ENCODE peak calls at places on chromosome 9, in ten cellular contexts. Q is cardiac fibroblast, K is hepatocyte, T is mesendoderm, Y is HAP-1, G is Karpas-422, I is body of pancreas, Z is fibroblast of mammary gland, R is MM.1S, W is adrenal gland. X is an unnamed sample.

GRCh38 chr9:2469681-2470141 is 151.9 kb upstream of the VLDLR start:
- DNase-seq in Q (peak), K (no peak), T (peak), Y (peak), G (peak), I (peak), Z (peak), R (peak), W (peak), X (peak)

GRCh38 chr9:83355024-83355444 is 183.2 kb downstream of the FRMD3 start:
- DNase-seq in Q (peak), K (peak), T (peak), Y (no peak), G (no peak), I (no peak), Z (peak), R (no peak), W (no peak), X (no peak)

GRCh38 chr9:87063246-87063645 is 115.9 kb upstream of the GAS1 start:
- DNase-seq in Q (peak), K (no peak), T (no peak), Y (no peak), G (no peak), I (no peak), Z (peak), R (no peak), W (no peak), X (no peak)

GRCh38 chr9:128414461-128414860 is 6.2 kb upstream of the CERCAM start:
- DNase-seq in Q (no peak), K (peak), T (peak), Y (no peak), G (no peak), I (no peak), Z (no peak), R (no peak), W (no peak), X (no peak)

GRCh38 chr9:27160636-27161035 is 51.6 kb downstream of the TEK start:
- DNase-seq in Q (no peak), K (no peak), T (no peak), Y (no peak), G (peak), I (no peak), Z (no peak), R (no peak), W (no peak), X (no peak)

GRCh38 chr9:4515958-4516375 is 25.7 kb downstream of the SLC1A1 start:
- DNase-seq in Q (peak), K (no peak), T (no peak), Y (no peak), G (no peak), I (no peak), Z (peak), R (no peak), W (no peak), X (no peak)

GRCh38 chr9:69184266-69184665 is 10.2 kb downstream of the TJP2 start:
- DNase-seq in Q (no peak), K (no peak), T (no peak), Y (no peak), G (no peak), I (no peak), Z (no peak), R (no peak), W (no peak), X (no peak)

GRCh38 chr9:93259490-93260289 is 75.8 kb downstream of the WNK2 start:
- DNase-seq in Q (no peak), K (no peak), T (no peak), Y (peak), G (no peak), I (peak), Z (no peak), R (no peak), W (peak), X (peak)

GRCh38 chr9:21854594-21854993 is 52.2 kb downstream of the MTAP start:
- DNase-seq in Q (peak), K (peak), T (peak), Y (peak), G (no peak), I (peak), Z (peak), R (no peak), W (no peak), X (peak)

GRCh38 chr9:132948482-132949050 is 4.2 kb upstream of the TSC1 start:
- DNase-seq in Q (no peak), K (no peak), T (no peak), Y (no peak), G (no peak), I (no peak), Z (no peak), R (no peak), W (no peak), X (no peak)

GRCh38 chr9:96270236-96270635 is 31.7 kb downstream of the HSD17B3 start:
- DNase-seq in Q (no peak), K (no peak), T (no peak), Y (no peak), G (no peak), I (no peak), Z (no peak), R (no peak), W (no peak), X (no peak)

GRCh38 chr9:38309324-38310195 is 82.9 kb upstream of the ALDH1B1 start:
- DNase-seq in Q (peak), K (peak), T (peak), Y (peak), G (no peak), I (no peak), Z (peak), R (no peak), W (no peak), X (no peak)

GRCh38 chr9:125233678-125234077 is 7.5 kb downstream of the HSPA5 start:
- DNase-seq in Q (peak), K (peak), T (no peak), Y (no peak), G (peak), I (no peak), Z (peak), R (no peak), W (peak), X (no peak)

GRCh38 chr9:115015018-115015635 is 84.7 kb upstream of the TNFSF8 start:
- DNase-seq in Q (peak), K (peak), T (peak), Y (peak), G (peak), I (peak), Z (peak), R (no peak), W (peak), X (peak)

GRCh38 chr9:16385590-16386578 is 484.6 kb downstream of the BNC2 start:
- DNase-seq in Q (peak), K (no peak), T (no peak), Y (no peak), G (no peak), I (no peak), Z (peak), R (no peak), W (no peak), X (no peak)

GRCh38 chr9:89523948-89524347 is 26.0 kb upstream of the SEMA4D start:
- DNase-seq in Q (no peak), K (no peak), T (no peak), Y (no peak), G (no peak), I (no peak), Z (no peak), R (peak), W (no peak), X (no peak)

GRCh38 chr9:92685022-92685421 is 15.1 kb upstream of the IPPK start:
- DNase-seq in Q (no peak), K (no peak), T (no peak), Y (no peak), G (peak), I (no peak), Z (no peak), R (no peak), W (no peak), X (no peak)

GRCh38 chr9:108762348-108763055 is 93.3 kb downstream of the ACTL7B start:
- DNase-seq in Q (no peak), K (no peak), T (no peak), Y (no peak), G (no peak), I (no peak), Z (no peak), R (no peak), W (no peak), X (no peak)
- H3K4me3 ChIP-seq in Q (no peak), K (no peak), T (no peak), Y (no peak), G (no peak), I (no peak), Z (no peak), R (no peak), W (no peak), X (no peak)

GRCh38 chr9:105690742-105691141 is 3.6 kb upstream of the TMEM38B start:
- DNase-seq in Q (peak), K (no peak), T (no peak), Y (no peak), G (peak), I (no peak), Z (no peak), R (no peak), W (no peak), X (no peak)

GRCh38 chr9:105694848-105695581 is 674 bp downstream of the TMEM38B start:
- DNase-seq in Q (peak), K (peak), T (peak), Y (peak), G (peak), I (peak), Z (peak), R (peak), W (peak), X (peak)

GRCh38 chr9:105696219-105696793 is 2.0 kb downstream of the TMEM38B start:
- DNase-seq in Q (no peak), K (no peak), T (no peak), Y (no peak), G (no peak), I (no peak), Z (no peak), R (no peak), W (no peak), X (no peak)

GRCh38 chr9:105694320-105694847 is at the start of gene TMEM38B:
- DNase-seq in Q (peak), K (peak), T (peak), Y (peak), G (peak), I (peak), Z (peak), R (peak), W (peak), X (peak)

DNA sequence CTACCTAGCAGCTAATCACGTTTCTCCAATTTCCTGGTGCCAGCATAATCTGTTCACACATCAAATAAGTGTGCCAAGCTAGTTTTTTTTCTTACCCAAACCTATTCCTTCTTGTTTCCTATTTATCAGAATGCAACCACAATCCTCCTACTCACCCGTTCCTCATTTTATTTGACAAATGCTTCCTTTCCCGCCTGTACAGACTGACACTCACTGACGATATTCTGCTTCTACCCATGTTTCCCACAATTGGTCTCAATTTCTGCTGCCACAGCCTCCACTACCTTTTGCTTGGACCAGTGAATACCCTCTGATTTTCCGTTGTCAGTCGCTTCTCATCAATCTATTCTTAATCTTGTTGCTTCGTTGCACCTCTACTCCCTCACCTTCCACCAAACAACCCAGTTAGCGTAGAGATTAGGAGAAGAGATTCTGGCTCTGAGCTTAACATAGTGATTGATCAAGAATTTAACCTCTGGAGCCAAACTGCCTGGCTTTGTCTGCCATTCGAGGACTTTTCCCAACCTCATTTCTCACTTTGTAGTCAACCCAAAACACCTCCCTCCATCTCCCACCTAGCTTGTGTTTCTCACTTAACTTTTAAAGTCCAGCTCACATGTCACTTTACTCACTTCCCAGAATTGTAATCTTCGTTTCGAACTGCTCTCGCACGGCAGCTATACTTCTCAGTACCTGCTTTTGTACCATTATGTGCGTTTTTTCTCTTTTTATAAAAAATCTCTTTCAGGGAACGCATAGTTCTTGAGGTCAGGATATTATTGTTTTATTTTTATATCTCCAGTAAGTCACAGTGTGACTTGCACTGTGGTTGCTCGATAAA is 686 bp upstream of the TMEM38B start:
- DNase-seq in Q (no peak), K (no peak), T (peak), Y (no peak), G (peak), I (no peak), Z (no peak), R (peak), W (no peak), X (no peak)
- H3K4me3 ChIP-seq in Q (peak), K (peak), T (no peak), Y (peak), G (peak), I (no peak), Z (peak), R (peak), W (no peak), X (peak)

DNA sequence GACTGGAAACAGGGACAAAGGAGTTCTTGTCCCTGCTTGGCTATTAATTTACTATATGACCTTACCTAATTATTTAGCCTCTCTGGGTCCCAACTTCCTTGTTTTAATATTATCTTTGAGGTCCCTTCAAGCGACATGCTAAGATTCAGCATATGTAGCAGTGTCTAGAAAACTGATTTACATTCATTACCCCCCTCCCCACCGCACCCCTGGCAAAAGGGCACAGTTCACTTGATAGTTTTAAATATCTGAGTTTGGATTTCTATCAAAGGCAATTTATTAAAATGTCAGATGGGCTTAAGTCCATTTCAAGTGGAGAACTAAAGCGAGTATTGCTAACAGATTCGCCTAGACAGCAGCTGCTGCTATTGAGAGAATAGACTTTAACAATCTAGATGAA is 3.9 kb downstream of the CEMIP2 start:
- DNase-seq in Q (no peak), K (no peak), T (no peak), Y (no peak), G (no peak), I (no peak), Z (no peak), R (no peak), W (no peak), X (no peak)
- H3K4me3 ChIP-seq in Q (no peak), K (no peak), T (no peak), Y (no peak), G (no peak), I (no peak), Z (no peak), R (no peak), W (no peak), X (no peak)

GRCh38 chr9:110744753-110745522 is 76.3 kb downstream of the MUSK start:
- DNase-seq in Q (peak), K (peak), T (peak), Y (no peak), G (no peak), I (no peak), Z (peak), R (no peak), W (peak), X (no peak)

GRCh38 chr9:110746211-110746930 is 77.8 kb downstream of the MUSK start:
- DNase-seq in Q (peak), K (no peak), T (no peak), Y (no peak), G (no peak), I (no peak), Z (peak), R (no peak), W (no peak), X (no peak)

GRCh38 chr9:110745656-110746055 is 77.1 kb downstream of the MUSK start:
- DNase-seq in Q (peak), K (no peak), T (no peak), Y (no peak), G (no peak), I (no peak), Z (peak), R (no peak), W (no peak), X (no peak)

GRCh38 chr9:110738982-110739381 is 70.4 kb downstream of the MUSK start:
- DNase-seq in Q (no peak), K (no peak), T (no peak), Y (no peak), G (no peak), I (no peak), Z (no peak), R (no peak), W (no peak), X (no peak)

GRCh38 chr9:110742741-110743371 is 74.3 kb downstream of the MUSK start:
- DNase-seq in Q (peak), K (no peak), T (peak), Y (no peak), G (no peak), I (no peak), Z (peak), R (no peak), W (no peak), X (no peak)
- H3K4me3 ChIP-seq in Q (no peak), K (no peak), T (no peak), Y (no peak), G (no peak), I (no peak), Z (no peak), R (no peak), W (no peak), X (no peak)

X was measured in transverse colon.